ENCODE peak calls at places on chromosomes 2 and 18, in five cellular contexts. D, L, A, O and P are unnamed samples.

GRCh38 chr2:45388541-45389100 is 222.4 kb downstream of the SRBD1 start:
- DNase-seq in L (no peak), O (no peak), A (no peak), D (no peak), P (no peak)

GRCh38 chr2:106983305-106983704 is 97.3 kb upstream of the ST6GAL2 start:
- DNase-seq in L (no peak), O (no peak), D (no peak), A (no peak), P (no peak)

GRCh38 chr18:54261894-54262293 is 7.4 kb upstream of the POLI start:
- DNase-seq in A (peak), D (no peak), L (no peak), O (no peak), P (no peak)

GRCh38 chr2:151405376-151405775 is 4.3 kb upstream of the RIF1 start:
- DNase-seq in D (no peak), L (no peak), A (no peak), O (no peak), P (peak)

GRCh38 chr2:163595033-163595432 is 140.8 kb downstream of the FIGN start:
- DNase-seq in D (no peak), A (no peak), O (peak), L (no peak), P (no peak)

GRCh38 chr2:240879105-240879504 is 10.5 kb downstream of the AGXT start:
- DNase-seq in D (no peak), L (no peak), A (no peak), O (no peak), P (no peak)

GRCh38 chr2:62472321-62472720 is 33.7 kb downstream of the TMEM17 start:
- DNase-seq in D (no peak), L (no peak), O (no peak), A (no peak), P (no peak)

GRCh38 chr2:236158969-236159777 is 9.0 kb downstream of the GBX2 start:
- DNase-seq in D (no peak), O (no peak), A (no peak), L (peak), P (no peak)

GRCh38 chr2:74416721-74417120 is 4.7 kb downstream of the C2orf81 start:
- DNase-seq in A (no peak), L (no peak), D (no peak), O (no peak), P (no peak)
- TF ChIP-seq CTCF in A (no peak), L (no peak), D (no peak), O (peak), P (no peak)

DNA sequence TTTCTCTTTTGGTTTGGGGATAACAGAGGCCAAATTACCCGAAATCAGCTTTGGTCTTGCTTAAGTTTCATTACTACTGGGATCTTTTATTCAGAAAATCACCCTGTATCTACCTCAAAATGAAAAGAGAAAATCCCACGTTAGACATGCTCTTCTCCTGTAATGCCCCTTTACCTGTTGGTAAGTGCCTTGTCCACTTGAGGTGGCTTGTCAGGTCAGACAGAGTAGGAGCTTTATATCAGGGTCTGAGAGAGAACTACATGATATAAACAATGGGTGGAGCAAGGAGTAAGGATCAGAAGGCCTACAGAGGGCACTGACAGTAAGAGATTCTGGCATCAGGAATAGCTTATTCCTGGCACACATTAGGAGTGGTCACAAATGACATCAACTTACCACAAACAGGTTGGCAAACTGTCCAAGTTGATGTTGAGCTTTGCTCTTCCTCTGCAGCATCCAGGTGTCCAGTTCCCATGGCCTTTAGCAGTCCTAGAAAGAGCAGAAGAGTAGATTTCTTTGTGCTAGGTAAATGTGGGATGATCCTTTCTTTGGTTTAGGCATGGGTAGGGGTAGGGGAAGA is at the start of gene REG1B:
- DNase-seq in O (no peak), A (no peak), D (no peak), L (no peak), P (no peak)
- TF ChIP-seq CTCF in O (no peak), A (no peak), D (no peak), L (no peak), P (no peak)

GRCh38 chr2:65486282-65486681 is 53.9 kb upstream of the SPRED2 start:
- DNase-seq in O (no peak), A (no peak), L (no peak), D (no peak), P (no peak)
- TF ChIP-seq CTCF in O (no peak), A (no peak), L (no peak), D (no peak), P (no peak)

GRCh38 chr2:210548031-210548430 is 8.4 kb upstream of the CPS1 start:
- DNase-seq in A (no peak), L (no peak), O (no peak), D (no peak), P (no peak)
- TF ChIP-seq CTCF in A (no peak), L (no peak), O (no peak), D (no peak), P (no peak)

GRCh38 chr18:50111398-50111797 is 83.5 kb downstream of the MYO5B start:
- DNase-seq in O (no peak), A (no peak), L (no peak), D (no peak), P (peak)
- TF ChIP-seq CTCF in O (no peak), A (no peak), L (no peak), D (no peak), P (peak)

DNA sequence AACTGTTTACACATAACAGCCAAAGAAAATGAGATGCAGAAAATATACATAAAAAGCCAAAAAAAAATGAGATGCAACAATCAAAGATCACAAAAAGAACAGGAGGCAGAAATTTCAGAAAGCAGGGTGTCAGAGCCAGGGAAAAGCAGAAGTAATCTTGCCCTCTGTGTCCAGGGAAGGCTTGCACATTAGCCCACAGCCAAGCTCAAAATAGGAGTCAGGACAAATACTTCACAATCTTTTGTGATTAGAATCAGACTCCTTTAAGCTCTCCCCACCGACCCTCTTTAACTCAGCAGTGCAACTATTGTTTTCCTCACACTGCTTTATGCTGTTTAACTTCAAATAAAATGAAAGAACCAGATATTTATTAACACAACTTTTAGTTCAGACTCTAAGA is 34.6 kb downstream of the IAH1 start:
- DNase-seq in D (no peak), A (no peak), L (no peak), O (no peak), P (no peak)
- TF ChIP-seq CTCF in D (no peak), A (no peak), L (no peak), O (no peak), P (no peak)

DNA sequence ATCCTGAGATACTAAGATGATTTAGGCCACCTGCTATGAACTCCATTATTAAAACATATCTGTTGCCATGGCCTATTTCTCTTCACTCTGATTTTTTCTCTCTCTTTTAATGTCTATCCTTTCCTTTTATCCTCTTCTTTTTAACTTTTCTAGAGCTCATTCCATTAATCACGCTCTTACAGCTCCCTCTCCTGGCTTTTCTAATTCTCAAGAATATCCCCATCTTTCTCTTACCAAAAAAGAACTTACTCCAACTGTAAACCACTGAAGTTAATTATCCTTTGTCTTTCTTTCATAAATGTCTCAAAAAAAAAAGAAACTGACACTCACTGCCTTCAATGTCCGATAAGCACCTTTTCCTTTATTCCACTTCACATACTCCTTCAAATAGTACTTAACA is 7.9 kb downstream of the PPP3R1 start:
- DNase-seq in O (no peak), D (no peak), L (no peak), A (no peak), P (no peak)
- TF ChIP-seq CTCF in O (peak), D (no peak), L (peak), A (no peak), P (no peak)